ENCODE peak calls at places on chromosomes 6 and 20, in five cellular contexts. O is thoracic aorta; D is IMR-90; E is naive B cell; I is naive thymus-derived CD4-positive, alpha-beta T cell. L is an unnamed sample.

GRCh38 chr6:118905851-118906250 is 11.9 kb downstream of the ASF1A start:
- ATAC-seq in E (no peak), D (no peak), O (no peak), I (no peak), L (no peak)

GRCh38 chr6:29956518-29956917 is 14.2 kb downstream of the HLA-A start:
- ATAC-seq in D (no peak), I (no peak), O (no peak), E (no peak), L (no peak)

GRCh38 chr6:158730175-158730907 is 80.5 kb downstream of the SYTL3 start:
- ATAC-seq in I (no peak), D (no peak), O (no peak), E (no peak), L (no peak)

GRCh38 chr6:154469306-154469935 is 41.1 kb downstream of the CNKSR3 start:
- ATAC-seq in O (no peak), E (no peak), D (no peak), I (no peak), L (no peak)

GRCh38 chr6:38027685-38028373 is 208.3 kb downstream of the ZFAND3 start:
- ATAC-seq in D (peak; percentile 28), O (no peak), I (no peak), E (no peak), L (no peak)

GRCh38 chr6:35972471-35972985 is 51.6 kb upstream of the SRPK1 start:
- ATAC-seq in O (no peak), E (no peak), I (no peak), D (peak; percentile 57), L (no peak)

GRCh38 chr20:2349801-2350200 is 30.9 kb upstream of the TGM6 start:
- ATAC-seq in E (no peak), O (no peak), I (no peak), D (no peak), L (no peak)

GRCh38 chr6:10529231-10529801 is 8.2 kb downstream of the GCNT2 start:
- ATAC-seq in O (peak; percentile 48), E (no peak), D (no peak), I (no peak), L (no peak)

GRCh38 chr20:3323398-3323797 is 84.1 kb downstream of the DNAAF9 start:
- ATAC-seq in O (no peak), E (no peak), I (peak; percentile 36), D (no peak), L (no peak)

GRCh38 chr6:5025911-5026819 is 22.3 kb upstream of the RPP40 start:
- ATAC-seq in O (peak; percentile 78), E (no peak), I (peak; percentile 36), D (peak; percentile 91), L (no peak)